ENCODE peak calls at places on chromosomes 1 and 21, in six cellular contexts. D is fibroblast of lung, E is neural progenitor cell, H is MM.1S, X is SK-N-SH, N is HepG2. W is an unnamed sample.
A peak's percentile ranks its signal among the peaks of the same experiment; 100 is the strongest.

GRCh38 chr1:89724369-89725015 is 91.6 kb downstream of the LRRC8C start:
- DNase-seq in E (no peak), N (no peak), H (no peak), X (no peak), D (no peak), W (peak; percentile 76)

GRCh38 chr1:178126790-178127189 is 32.9 kb downstream of the RASAL2 start:
- DNase-seq in X (no peak), N (peak; percentile 80), E (no peak), D (peak; percentile 85), H (no peak), W (peak; percentile 63)

GRCh38 chr1:206699626-206700025 is 14.9 kb downstream of the MAPKAPK2 start:
- DNase-seq in E (no peak), X (no peak), N (peak; percentile 74), D (peak; percentile 78), H (no peak), W (no peak)

GRCh38 chr1:7583291-7584096 is 187.6 kb upstream of the VAMP3 start:
- DNase-seq in N (no peak), D (no peak), X (no peak), E (peak; percentile 32), H (no peak), W (peak; percentile 74)

GRCh38 chr1:241551759-241552638 is 19.8 kb downstream of the KMO start:
- DNase-seq in N (no peak), E (no peak), X (no peak), H (no peak), D (no peak), W (no peak)

GRCh38 chr1:67850151-67850551 is 16.9 kb upstream of the GNG12 start:
- DNase-seq in H (peak; percentile 53), D (peak; percentile 66), N (no peak), E (peak; percentile 26), X (peak; percentile 17), W (no peak)

GRCh38 chr1:247740721-247741120 is 2.3 kb downstream of the OR14K1 start:
- DNase-seq in H (no peak), X (no peak), E (no peak), N (no peak), D (no peak), W (no peak)

GRCh38 chr1:87151500-87152421 is 176.9 kb upstream of the LMO4 start:
- DNase-seq in H (peak; percentile 93), N (no peak), X (no peak), E (peak; percentile 90), D (peak; percentile 64), W (peak; percentile 93)

GRCh38 chr1:29607236-29607635 is 370.9 kb downstream of the PTPRU start:
- DNase-seq in E (no peak), N (no peak), X (no peak), D (no peak), H (no peak), W (no peak)

GRCh38 chr1:111622166-111622565 is 2.6 kb downstream of the RAP1A start:
- DNase-seq in E (no peak), N (no peak), D (no peak), X (no peak), H (no peak), W (no peak)

GRCh38 chr1:197664391-197664790 is 110.9 kb downstream of the DENND1B start:
- DNase-seq in X (no peak), E (no peak), N (no peak), H (no peak), D (no peak), W (no peak)

GRCh38 chr1:20589331-20590312 is 725 bp downstream of the CDA start:
- DNase-seq in X (peak; percentile 26), H (no peak), N (no peak), D (peak; percentile 71), E (peak; percentile 21), W (peak; percentile 89)

GRCh38 chr1:228744356-228744755 is 9.1 kb downstream of the RHOU start:
- DNase-seq in D (no peak), E (no peak), N (no peak), X (no peak), H (peak; percentile 70), W (no peak)

GRCh38 chr1:220804202-220804586 is 17.5 kb downstream of the MTARC1 start:
- DNase-seq in X (no peak), H (no peak), E (no peak), N (no peak), D (peak; percentile 19), W (no peak)

GRCh38 chr1:233304489-233305102 is 9.1 kb upstream of the PCNX2 start:
- DNase-seq in D (peak; percentile 52), N (no peak), X (peak; percentile 29), H (peak; percentile 68), E (peak; percentile 42), W (no peak)

GRCh38 chr1:206506803-206507394 is 432 bp upstream of the RASSF5 start:
- DNase-seq in H (no peak), E (peak; percentile 45), D (no peak), N (no peak), X (peak; percentile 53), W (no peak)

GRCh38 chr1:47644216-47644581 is 206.4 kb downstream of the FOXD2 start:
- DNase-seq in H (no peak), X (peak; percentile 36), D (peak; percentile 27), N (no peak), E (peak; percentile 14), W (no peak)

GRCh38 chr21:35100351-35100771 is 51.3 kb upstream of the RUNX1 start:
- DNase-seq in X (no peak), E (no peak), H (no peak), N (no peak), D (no peak), W (no peak)

GRCh38 chr1:12540580-12541273 is 77.3 kb downstream of the DHRS3 start:
- DNase-seq in N (no peak), D (no peak), X (no peak), H (no peak), E (no peak), W (no peak)
- H3K4me2 ChIP-seq in N (peak overlapping the region; percentile 88), D (peak overlapping the region; percentile 60), X (no peak overlapping the region), H (no peak overlapping the region), E (peak overlapping the region; percentile 50), W (peak overlapping the region; percentile 25)

GRCh38 chr1:31702836-31703404 is 897 bp downstream of the COL16A1 start:
- DNase-seq in E (no peak), X (peak; percentile 49), D (no peak), H (no peak), N (no peak), W (peak; percentile 65)

GRCh38 chr1:31703431-31704260 is at the start of gene COL16A1:
- DNase-seq in H (no peak), X (peak; percentile 85), D (peak; percentile 79), N (no peak), E (peak; percentile 54), W (peak; percentile 90)

GRCh38 chr1:31706384-31707058 is 2.7 kb upstream of the COL16A1 start:
- DNase-seq in D (no peak), X (peak; percentile 85), E (no peak), H (no peak), N (no peak), W (peak; percentile 66)

GRCh38 chr1:31704261-31705079 is 653 bp upstream of the COL16A1 start:
- DNase-seq in H (no peak), E (peak; percentile 19), N (peak; percentile 73), D (peak; percentile 90), X (peak; percentile 18), W (peak; percentile 90)

DNA sequence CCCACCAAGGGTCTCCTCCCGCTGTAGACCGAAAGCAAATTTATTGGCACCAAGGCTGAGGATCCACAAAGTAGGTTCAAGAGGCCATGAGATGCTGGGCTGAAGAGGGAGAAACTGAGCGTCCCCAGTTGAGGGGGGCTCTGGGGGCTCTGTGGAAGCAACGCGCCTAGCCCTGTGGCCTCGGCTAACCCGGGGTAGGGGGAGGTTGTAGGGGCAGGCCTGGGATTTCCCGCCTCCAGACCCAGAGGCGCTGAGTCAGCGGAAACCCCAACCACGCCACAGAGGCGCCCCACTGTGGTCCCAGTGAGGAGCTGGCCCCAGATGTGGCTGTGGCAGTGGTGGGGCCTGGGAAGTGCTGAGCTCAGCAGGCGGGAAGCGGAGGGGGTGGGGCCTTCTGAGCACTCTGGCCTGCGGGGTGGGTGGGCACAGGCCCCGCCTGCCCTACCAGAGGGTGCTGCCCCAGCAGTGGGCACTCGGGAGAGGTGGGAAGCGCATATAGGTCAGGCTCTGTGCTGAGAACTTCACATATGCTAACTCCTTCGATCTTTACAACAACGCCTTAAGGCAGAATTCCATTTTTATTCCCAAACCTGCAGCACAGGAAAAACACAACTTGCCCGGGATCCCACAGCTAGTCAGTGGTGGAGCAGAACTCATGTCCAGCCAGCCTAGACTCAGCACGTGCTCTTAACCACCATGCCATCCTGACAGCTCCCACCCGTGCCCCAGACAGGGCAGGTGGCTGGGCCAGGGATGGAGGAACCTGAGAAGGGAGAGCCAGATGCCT is 1.5 kb upstream of the COL16A1 start:
- DNase-seq in H (peak; percentile 16), E (peak; percentile 68), X (peak; percentile 62), N (peak; percentile 68), D (peak; percentile 74), W (peak; percentile 89)
- H3K4me3 ChIP-seq in H (no peak overlapping the region), E (no peak overlapping the region), X (no peak overlapping the region), N (peak overlapping the region; percentile 55), D (peak overlapping the region; percentile 30), W (peak overlapping the region; percentile 77)

DNA sequence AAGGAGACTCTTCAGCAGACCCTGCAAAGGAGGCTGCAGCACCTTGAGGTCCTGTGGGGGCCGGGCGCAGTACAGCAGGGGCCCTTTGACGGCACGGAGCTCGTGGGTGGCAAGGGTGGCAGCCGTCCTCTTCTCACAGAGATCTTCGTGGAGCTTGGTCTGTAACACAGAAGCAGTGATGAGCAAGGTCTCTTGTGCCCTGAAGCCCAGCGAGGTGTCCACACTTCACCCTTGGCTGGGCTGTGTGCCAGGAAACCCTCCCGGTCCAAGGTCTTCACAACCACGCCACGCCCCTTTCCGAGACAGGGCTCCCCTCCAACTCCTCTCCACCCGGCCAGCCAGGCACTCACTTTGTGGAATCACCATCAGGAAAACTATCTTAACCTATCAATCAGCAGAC is 11.3 kb downstream of the LRRC47 start:
- DNase-seq in D (no peak), X (no peak), H (no peak), N (peak; percentile 89), E (no peak), W (peak; percentile 71)
- H3K36me3 ChIP-seq in D (peaks cover 21% of the 10 kb centered on the region), X (peaks cover 62% of the 10 kb centered on the region), H (peaks cover 10% of the 10 kb centered on the region), N (peaks cover 62% of the 10 kb centered on the region), E (no peaks in the 10 kb centered on the region), W (peaks cover 60% of the 10 kb centered on the region)

GRCh38 chr1:4309676-4310320 is 344.6 kb upstream of the AJAP1 start:
- DNase-seq in H (no peak), X (no peak), E (no peak), N (no peak), D (no peak), W (no peak)

GRCh38 chr1:4312024-4312423 is 342.4 kb upstream of the AJAP1 start:
- DNase-seq in D (no peak), X (no peak), N (no peak), H (no peak), E (no peak), W (no peak)

GRCh38 chr1:4308826-4309225 is 345.6 kb upstream of the AJAP1 start:
- DNase-seq in H (no peak), X (no peak), E (no peak), N (no peak), D (no peak), W (no peak)

GRCh38 chr1:4307911-4308545 is 346.4 kb upstream of the AJAP1 start:
- DNase-seq in E (no peak), X (no peak), N (no peak), H (no peak), D (no peak), W (no peak)

DNA sequence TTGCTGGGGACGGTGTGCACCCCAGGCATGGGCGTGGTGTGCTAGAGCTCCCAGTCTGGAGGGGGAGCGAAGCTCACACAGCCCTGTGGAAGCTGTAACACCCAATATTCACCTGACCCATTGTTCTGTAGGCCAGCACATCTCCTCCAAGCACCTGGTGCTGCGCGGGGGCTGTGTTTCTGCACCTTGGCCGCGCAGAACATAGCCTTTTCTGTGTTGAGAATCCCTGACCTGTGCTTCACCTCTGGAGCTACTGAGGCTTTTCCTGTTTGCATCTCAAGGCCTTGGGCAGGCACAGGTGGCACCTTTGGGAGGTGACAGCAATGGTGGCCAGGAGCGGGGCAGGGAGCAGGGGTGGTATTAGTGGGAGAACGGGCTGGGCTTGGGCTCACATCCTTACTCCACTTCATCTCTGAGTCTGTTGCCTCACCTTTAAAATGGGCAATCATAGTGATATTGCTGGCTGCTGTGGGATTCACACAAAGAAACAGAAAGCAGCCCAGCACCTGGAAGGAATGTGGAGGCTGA is 343.9 kb upstream of the AJAP1 start:
- DNase-seq in X (no peak), H (no peak), E (no peak), N (no peak), D (no peak), W (no peak)
- H3K4me2 ChIP-seq in X (no peak overlapping the region), H (no peak overlapping the region), E (no peak overlapping the region), N (no peak overlapping the region), D (no peak overlapping the region), W (no peak overlapping the region)

W was measured in osteoblast.